ENCODE peak calls at places on chromosomes 13 and 19, in eight cellular contexts. P is progenitor cell of endocrine pancreas, N is neural progenitor cell, I is colonic mucosa, D is nephron progenitor cell, L is IMR-90, U is ovary, K is thyroid gland. E is an unnamed sample.

GRCh38 chr13:23074054-23074805 is 106.5 kb upstream of the SGCG start:
- DNase-seq in P (no peak), N (no peak), I (no peak), D (no peak), L (peak; percentile 11), U (no peak), K (no peak), E (no peak)

GRCh38 chr19:47371269-47371668 is 22.2 kb downstream of the DHX34 start:
- DNase-seq in P (no peak), N (no peak), I (no peak), D (no peak), L (no peak), U (no peak), K (no peak), E (no peak)

GRCh38 chr13:99374994-99375805 is 68.0 kb upstream of the GPR183 start:
- DNase-seq in P (no peak), N (no peak), I (peak; percentile 37), D (no peak), L (no peak), U (no peak), K (no peak), E (no peak)

GRCh38 chr19:15286688-15287355 is 45.5 kb downstream of the BRD4 start:
- DNase-seq in P (no peak), N (no peak), I (no peak), D (no peak), L (no peak), U (no peak), K (no peak), E (no peak)

GRCh38 chr13:35179494-35179893 is 237.4 kb downstream of the NBEA start:
- DNase-seq in P (no peak), N (no peak), I (no peak), D (no peak), L (no peak), U (no peak), K (no peak), E (no peak)

GRCh38 chr19:22807061-22807835 is 23.3 kb upstream of the ZNF99 start:
- DNase-seq in P (no peak), N (no peak), I (no peak), D (no peak), L (no peak), U (no peak), K (no peak), E (no peak)

GRCh38 chr19:38769635-38770211 is 3.6 kb downstream of the LGALS7 start:
- DNase-seq in P (peak; percentile 61), N (peak; percentile 70), I (peak; percentile 92), D (peak; percentile 87), L (peak; percentile 38), U (peak; percentile 90), K (peak; percentile 82), E (peak; percentile 55)

GRCh38 chr13:93151277-93151676 is 75.3 kb upstream of the GPC6 start:
- DNase-seq in P (no peak), N (no peak), I (no peak), D (no peak), L (peak; percentile 91), U (no peak), K (no peak), E (no peak)

GRCh38 chr19:57437931-57438330 is 2.8 kb downstream of the ZNF749 start:
- DNase-seq in P (no peak), N (no peak), I (no peak), D (no peak), L (peak; percentile 18), U (no peak), K (no peak), E (no peak)

GRCh38 chr19:17339088-17339741 is 1.9 kb downstream of the GTPBP3 start:
- DNase-seq in P (no peak), N (no peak), I (peak; percentile 65), D (peak; percentile 43), L (no peak), U (peak; percentile 62), K (no peak), E (no peak)

GRCh38 chr13:46140044-46140443 is 35.2 kb upstream of the CPB2 start:
- DNase-seq in P (no peak), N (no peak), I (no peak), D (no peak), L (no peak), U (no peak), K (no peak), E (no peak)

GRCh38 chr19:40494191-40494838 is 27.5 kb downstream of the SPTBN4 start:
- DNase-seq in P (no peak), N (no peak), I (no peak), D (no peak), L (no peak), U (no peak), K (no peak), E (no peak)

GRCh38 chr19:40497214-40497613 is 30.4 kb downstream of the SPTBN4 start:
- DNase-seq in P (no peak), N (no peak), I (no peak), D (no peak), L (no peak), U (no peak), K (no peak), E (no peak)

GRCh38 chr19:40493778-40494177 is 27.0 kb downstream of the SPTBN4 start:
- DNase-seq in P (no peak), N (no peak), I (no peak), D (no peak), L (no peak), U (no peak), K (no peak), E (no peak)

GRCh38 chr19:40489882-40490230 is 23.1 kb downstream of the SPTBN4 start:
- DNase-seq in P (no peak), N (no peak), I (no peak), D (no peak), L (no peak), U (no peak), K (no peak), E (no peak)

GRCh38 chr19:40492274-40492673 is 25.5 kb downstream of the SPTBN4 start:
- DNase-seq in P (no peak), N (no peak), I (no peak), D (no peak), L (no peak), U (no peak), K (no peak), E (no peak)
- TF ChIP-seq CTCF in P (no peak), N (no peak), I (no peak), D (no peak), L (no peak), U (no peak), K (no peak), E (no peak)

GRCh38 chr19:30920238-30920637 is 429.0 kb downstream of the TSHZ3 start:
- DNase-seq in P (no peak), N (no peak), I (no peak), D (no peak), L (no peak), U (no peak), K (no peak), E (no peak)
- TF ChIP-seq CTCF in P (no peak), N (no peak), I (no peak), D (no peak), L (no peak), U (no peak), K (no peak), E (no peak)

GRCh38 chr19:51714848-51715247 is 8.9 kb downstream of the HAS1 start:
- DNase-seq in P (no peak), N (no peak), I (no peak), D (no peak), L (no peak), U (no peak), K (no peak), E (no peak)
- TF ChIP-seq CTCF in P (no peak), N (no peak), I (no peak), D (no peak), L (no peak), U (no peak), K (no peak), E (no peak)

DNA sequence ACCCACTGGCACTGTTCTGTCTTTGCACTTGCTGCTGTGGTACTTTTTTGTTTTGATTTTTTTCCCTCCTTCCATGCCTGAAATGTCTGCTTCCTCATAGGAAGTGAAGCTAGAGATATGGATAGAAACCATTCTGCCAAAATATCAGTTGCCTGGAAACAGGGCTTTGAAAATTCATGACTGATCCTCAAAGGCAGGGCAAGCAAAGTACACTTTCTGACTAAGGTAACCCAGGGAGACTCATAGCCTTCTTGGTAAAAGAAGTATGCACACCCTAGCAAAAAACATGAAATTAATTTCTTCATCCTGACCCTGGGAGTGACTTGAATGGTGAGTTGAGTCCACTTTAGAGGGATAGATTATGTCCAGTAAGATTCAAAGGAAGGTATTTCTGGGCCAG is 329.8 kb downstream of the MYO16 start:
- DNase-seq in P (no peak), N (no peak), I (no peak), D (no peak), L (no peak), U (no peak), K (no peak), E (no peak)
- TF ChIP-seq CTCF in P (no peak), N (no peak), I (no peak), D (no peak), L (no peak), U (no peak), K (no peak), E (no peak)

GRCh38 chr19:55212447-55212846 is 3.1 kb upstream of the PTPRH start:
- DNase-seq in P (no peak), N (no peak), I (peak; percentile 72), D (no peak), L (no peak), U (no peak), K (no peak), E (no peak)
- TF ChIP-seq CTCF in P (peak; percentile 32), N (peak; percentile 16), I (peak; percentile 43), D (no peak), L (peak; percentile 19), U (no peak), K (no peak), E (peak; percentile 23)

GRCh38 chr13:95156208-95156607 is 145.0 kb downstream of the ABCC4 start:
- DNase-seq in P (no peak), N (no peak), I (no peak), D (no peak), L (peak; percentile 17), U (no peak), K (no peak), E (no peak)
- TF ChIP-seq CTCF in P (peak; percentile 42), N (peak; percentile 56), I (no peak), D (no peak), L (peak; percentile 40), U (no peak), K (no peak), E (no peak)

GRCh38 chr19:18789422-18789832 is 1.7 kb downstream of the COMP start:
- DNase-seq in P (no peak), N (no peak), I (no peak), D (no peak), L (no peak), U (no peak), K (no peak), E (no peak)
- TF ChIP-seq CTCF in P (no peak), N (no peak), I (no peak), D (no peak), L (no peak), U (no peak), K (no peak), E (no peak)

GRCh38 chr19:3547767-3548282 is 8.9 kb downstream of the TEKTIP1 start:
- DNase-seq in P (no peak), N (no peak), I (no peak), D (no peak), L (no peak), U (no peak), K (no peak), E (no peak)
- TF ChIP-seq CTCF in P (no peak), N (no peak), I (no peak), D (no peak), L (no peak), U (no peak), K (no peak), E (no peak)

E was measured in mesothelial cell of epicardium.